ENCODE peak calls at places on chromosome 18, in nine cellular contexts. One of them, this sample, is unnamed.

GRCh38 chr18:35948080-35948479 is 24.4 kb upstream of the RMP24 start:
- DNase-seq in mammary epithelial cell: no peak
- DNase-seq in SK-N-SH: no peak
- DNase-seq in adrenal gland: no peak
- DNase-seq in HL-60: no peak
- DNase-seq in body of pancreas: no peak
- DNase-seq in upper lobe of right lung: no peak
- DNase-seq in PC-3: no peak
- DNase-seq in A549: no peak
- DNase-seq in this sample: no peak

GRCh38 chr18:72849671-72850070 is 18.1 kb downstream of the NETO1 start:
- DNase-seq in HL-60: no peak
- DNase-seq in adrenal gland: no peak
- DNase-seq in A549: no peak
- DNase-seq in PC-3: peak
- DNase-seq in SK-N-SH: no peak
- DNase-seq in upper lobe of right lung: no peak
- DNase-seq in body of pancreas: no peak
- DNase-seq in mammary epithelial cell: peak
- DNase-seq in this sample: no peak

GRCh38 chr18:24995056-24995455 is 356.9 kb downstream of the ZNF521 start:
- DNase-seq in mammary epithelial cell: peak
- DNase-seq in HL-60: no peak
- DNase-seq in PC-3: peak
- DNase-seq in A549: no peak
- DNase-seq in upper lobe of right lung: no peak
- DNase-seq in adrenal gland: no peak
- DNase-seq in body of pancreas: no peak
- DNase-seq in SK-N-SH: no peak
- DNase-seq in this sample: no peak

GRCh38 chr18:67483237-67483636 is 33.3 kb downstream of the DSEL start:
- DNase-seq in PC-3: no peak
- DNase-seq in body of pancreas: no peak
- DNase-seq in upper lobe of right lung: no peak
- DNase-seq in SK-N-SH: peak
- DNase-seq in mammary epithelial cell: no peak
- DNase-seq in A549: no peak
- DNase-seq in adrenal gland: no peak
- DNase-seq in HL-60: no peak
- DNase-seq in this sample: peak

GRCh38 chr18:10046178-10046807 is 132.5 kb downstream of the VAPA start:
- DNase-seq in mammary epithelial cell: no peak
- DNase-seq in A549: no peak
- DNase-seq in adrenal gland: peak
- DNase-seq in HL-60: no peak
- DNase-seq in upper lobe of right lung: no peak
- DNase-seq in SK-N-SH: no peak
- DNase-seq in PC-3: no peak
- DNase-seq in body of pancreas: no peak
- DNase-seq in this sample: no peak

GRCh38 chr18:24054130-24054529 is 39.6 kb downstream of the TTC39C start:
- DNase-seq in A549: no peak
- DNase-seq in body of pancreas: no peak
- DNase-seq in PC-3: no peak
- DNase-seq in upper lobe of right lung: no peak
- DNase-seq in adrenal gland: no peak
- DNase-seq in SK-N-SH: no peak
- DNase-seq in HL-60: no peak
- DNase-seq in mammary epithelial cell: peak
- DNase-seq in this sample: peak

GRCh38 chr18:32422978-32423740 is 47.5 kb downstream of the GAREM1 start:
- DNase-seq in A549: no peak
- DNase-seq in mammary epithelial cell: no peak
- DNase-seq in body of pancreas: no peak
- DNase-seq in adrenal gland: no peak
- DNase-seq in HL-60: no peak
- DNase-seq in upper lobe of right lung: no peak
- DNase-seq in SK-N-SH: no peak
- DNase-seq in PC-3: no peak
- DNase-seq in this sample: no peak

GRCh38 chr18:40852406-40852805 is 1102.6 kb upstream of the PIK3C3 start:
- DNase-seq in mammary epithelial cell: peak
- DNase-seq in body of pancreas: no peak
- DNase-seq in HL-60: no peak
- DNase-seq in PC-3: peak
- DNase-seq in SK-N-SH: no peak
- DNase-seq in A549: no peak
- DNase-seq in upper lobe of right lung: no peak
- DNase-seq in adrenal gland: no peak
- DNase-seq in this sample: no peak

GRCh38 chr18:77119101-77119850 is 13.3 kb downstream of the MBP start:
- DNase-seq in A549: no peak
- DNase-seq in mammary epithelial cell: no peak
- DNase-seq in adrenal gland: peak
- DNase-seq in SK-N-SH: no peak
- DNase-seq in PC-3: no peak
- DNase-seq in HL-60: no peak
- DNase-seq in upper lobe of right lung: no peak
- DNase-seq in body of pancreas: no peak
- DNase-seq in this sample: no peak

GRCh38 chr18:80033181-80034067 is 810 bp upstream of the RBFA start:
- DNase-seq in adrenal gland: no peak
- DNase-seq in PC-3: peak
- DNase-seq in A549: peak
- DNase-seq in SK-N-SH: no peak
- DNase-seq in HL-60: peak
- DNase-seq in body of pancreas: no peak
- DNase-seq in upper lobe of right lung: peak
- DNase-seq in mammary epithelial cell: no peak
- DNase-seq in this sample: no peak

GRCh38 chr18:54775686-54776085 is 52.6 kb upstream of the RAB27B start:
- DNase-seq in HL-60: no peak
- DNase-seq in PC-3: peak
- DNase-seq in A549: peak
- DNase-seq in SK-N-SH: peak
- DNase-seq in adrenal gland: no peak
- DNase-seq in body of pancreas: peak
- DNase-seq in upper lobe of right lung: no peak
- DNase-seq in mammary epithelial cell: peak
- DNase-seq in this sample: no peak

GRCh38 chr18:69622961-69623360 is 222.3 kb downstream of the DOK6 start:
- DNase-seq in adrenal gland: no peak
- DNase-seq in upper lobe of right lung: no peak
- DNase-seq in HL-60: no peak
- DNase-seq in SK-N-SH: no peak
- DNase-seq in A549: no peak
- DNase-seq in PC-3: no peak
- DNase-seq in mammary epithelial cell: no peak
- DNase-seq in body of pancreas: no peak
- DNase-seq in this sample: no peak

GRCh38 chr18:44741070-44741469 is 60.4 kb downstream of the SETBP1 start:
- DNase-seq in body of pancreas: no peak
- DNase-seq in HL-60: no peak
- DNase-seq in mammary epithelial cell: no peak
- DNase-seq in upper lobe of right lung: no peak
- DNase-seq in PC-3: no peak
- DNase-seq in SK-N-SH: no peak
- DNase-seq in adrenal gland: no peak
- DNase-seq in A549: no peak
- DNase-seq in this sample: no peak

GRCh38 chr18:70553961-70554325 is 265.1 kb downstream of the SOCS6 start:
- DNase-seq in SK-N-SH: peak
- DNase-seq in adrenal gland: no peak
- DNase-seq in mammary epithelial cell: no peak
- DNase-seq in PC-3: no peak
- DNase-seq in body of pancreas: no peak
- DNase-seq in upper lobe of right lung: no peak
- DNase-seq in A549: no peak
- DNase-seq in HL-60: no peak
- DNase-seq in this sample: no peak

GRCh38 chr18:77127769-77128671 is 4.6 kb downstream of the MBP start:
- DNase-seq in SK-N-SH: no peak
- DNase-seq in PC-3: peak
- DNase-seq in A549: no peak
- DNase-seq in mammary epithelial cell: peak
- DNase-seq in adrenal gland: no peak
- DNase-seq in upper lobe of right lung: no peak
- DNase-seq in body of pancreas: peak
- DNase-seq in HL-60: peak
- DNase-seq in this sample: no peak

GRCh38 chr18:34802938-34803337 is 92.8 kb downstream of the DTNA start:
- DNase-seq in adrenal gland: no peak
- DNase-seq in PC-3: no peak
- DNase-seq in SK-N-SH: no peak
- DNase-seq in HL-60: no peak
- DNase-seq in upper lobe of right lung: no peak
- DNase-seq in mammary epithelial cell: no peak
- DNase-seq in body of pancreas: no peak
- DNase-seq in A549: no peak
- DNase-seq in this sample: no peak

GRCh38 chr18:24426398-24427294 is at the start of gene IMPACT:
- DNase-seq in SK-N-SH: peak
- DNase-seq in body of pancreas: peak
- DNase-seq in PC-3: peak
- DNase-seq in A549: peak
- DNase-seq in mammary epithelial cell: peak
- DNase-seq in HL-60: peak
- DNase-seq in upper lobe of right lung: peak
- DNase-seq in adrenal gland: peak
- DNase-seq in this sample: peak

GRCh38 chr18:70243131-70243530 is 37.6 kb upstream of the RTTN start:
- DNase-seq in body of pancreas: no peak
- DNase-seq in HL-60: no peak
- DNase-seq in SK-N-SH: no peak
- DNase-seq in adrenal gland: no peak
- DNase-seq in upper lobe of right lung: no peak
- DNase-seq in mammary epithelial cell: no peak
- DNase-seq in A549: peak
- DNase-seq in PC-3: peak
- DNase-seq in this sample: no peak

GRCh38 chr18:3985664-3986063 is 469.4 kb downstream of the DLGAP1 start:
- DNase-seq in A549: no peak
- DNase-seq in body of pancreas: no peak
- DNase-seq in adrenal gland: no peak
- DNase-seq in mammary epithelial cell: peak
- DNase-seq in upper lobe of right lung: no peak
- DNase-seq in SK-N-SH: no peak
- DNase-seq in HL-60: no peak
- DNase-seq in PC-3: peak
- DNase-seq in this sample: no peak

GRCh38 chr18:53408271-53408670 is 816.2 kb downstream of the MBD2 start:
- DNase-seq in body of pancreas: no peak
- DNase-seq in upper lobe of right lung: no peak
- DNase-seq in SK-N-SH: no peak
- DNase-seq in mammary epithelial cell: no peak
- DNase-seq in adrenal gland: no peak
- DNase-seq in PC-3: no peak
- DNase-seq in A549: no peak
- DNase-seq in HL-60: peak
- DNase-seq in this sample: no peak

GRCh38 chr18:29191263-29191662 is 1014.3 kb upstream of the CDH2 start:
- DNase-seq in adrenal gland: no peak
- DNase-seq in A549: peak
- DNase-seq in PC-3: peak
- DNase-seq in body of pancreas: no peak
- DNase-seq in mammary epithelial cell: peak
- DNase-seq in SK-N-SH: no peak
- DNase-seq in upper lobe of right lung: no peak
- DNase-seq in HL-60: no peak
- DNase-seq in this sample: peak

GRCh38 chr18:41938445-41938844 is 16.6 kb upstream of the PIK3C3 start:
- DNase-seq in adrenal gland: no peak
- DNase-seq in HL-60: no peak
- DNase-seq in upper lobe of right lung: no peak
- DNase-seq in PC-3: peak
- DNase-seq in body of pancreas: no peak
- DNase-seq in mammary epithelial cell: peak
- DNase-seq in A549: no peak
- DNase-seq in SK-N-SH: no peak
- DNase-seq in this sample: no peak
- H3K27ac ChIP-seq in adrenal gland: no peak
- H3K27ac ChIP-seq in HL-60: no peak
- H3K27ac ChIP-seq in upper lobe of right lung: no peak
- H3K27ac ChIP-seq in PC-3: no peak
- H3K27ac ChIP-seq in body of pancreas: no peak
- H3K27ac ChIP-seq in mammary epithelial cell: no peak
- H3K27ac ChIP-seq in A549: no peak
- H3K27ac ChIP-seq in SK-N-SH: no peak
- H3K27ac ChIP-seq in this sample: no peak

GRCh38 chr18:1017227-1017626 is 112.6 kb downstream of the ADCYAP1 start:
- DNase-seq in body of pancreas: no peak
- DNase-seq in SK-N-SH: no peak
- DNase-seq in A549: no peak
- DNase-seq in upper lobe of right lung: no peak
- DNase-seq in HL-60: no peak
- DNase-seq in PC-3: no peak
- DNase-seq in adrenal gland: no peak
- DNase-seq in mammary epithelial cell: no peak
- DNase-seq in this sample: peak
- H3K27ac ChIP-seq in body of pancreas: no peak
- H3K27ac ChIP-seq in SK-N-SH: no peak
- H3K27ac ChIP-seq in A549: no peak
- H3K27ac ChIP-seq in upper lobe of right lung: no peak
- H3K27ac ChIP-seq in HL-60: no peak
- H3K27ac ChIP-seq in PC-3: no peak
- H3K27ac ChIP-seq in adrenal gland: no peak
- H3K27ac ChIP-seq in mammary epithelial cell: no peak
- H3K27ac ChIP-seq in this sample: peak

DNA sequence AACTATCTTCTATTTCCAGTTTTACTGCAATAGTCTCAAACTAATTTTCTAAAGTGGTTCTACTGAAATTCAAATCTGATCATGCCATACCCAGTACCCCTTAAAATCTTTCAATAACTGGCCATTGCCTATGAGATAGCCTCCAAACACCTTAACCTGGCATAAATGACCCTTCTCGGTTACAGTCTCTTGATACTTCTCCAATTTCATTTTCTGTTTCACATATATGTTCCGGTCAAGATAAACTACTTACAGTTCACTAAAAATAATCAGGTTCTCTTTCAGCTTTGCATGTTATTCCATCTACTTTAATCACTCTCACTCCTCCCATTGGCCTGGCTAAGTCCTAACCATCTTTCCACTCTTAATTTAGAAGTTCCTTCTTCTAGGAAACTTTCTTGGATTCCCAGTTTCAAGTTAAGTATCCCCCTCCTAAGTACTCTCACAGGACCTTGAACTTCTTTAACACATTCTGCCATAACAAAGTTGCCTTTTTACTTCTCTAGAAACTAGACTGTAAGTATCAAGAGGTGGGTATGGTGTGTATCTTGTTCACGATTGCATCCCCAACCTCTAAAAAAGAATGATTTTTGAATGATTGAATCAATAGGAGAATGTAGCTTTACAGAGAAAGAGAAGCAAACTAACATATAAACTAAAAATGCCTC is 110.2 kb upstream of the RBBP8 start:
- DNase-seq in A549: no peak
- DNase-seq in PC-3: no peak
- DNase-seq in HL-60: no peak
- DNase-seq in SK-N-SH: no peak
- DNase-seq in adrenal gland: no peak
- DNase-seq in mammary epithelial cell: no peak
- DNase-seq in body of pancreas: no peak
- DNase-seq in upper lobe of right lung: no peak
- DNase-seq in this sample: no peak
- H3K27ac ChIP-seq in A549: no peak
- H3K27ac ChIP-seq in PC-3: no peak
- H3K27ac ChIP-seq in HL-60: no peak
- H3K27ac ChIP-seq in SK-N-SH: no peak
- H3K27ac ChIP-seq in adrenal gland: no peak
- H3K27ac ChIP-seq in mammary epithelial cell: peak
- H3K27ac ChIP-seq in body of pancreas: no peak
- H3K27ac ChIP-seq in upper lobe of right lung: no peak
- H3K27ac ChIP-seq in this sample: no peak

GRCh38 chr18:46068763-46069162 is 3.3 kb downstream of the PSTPIP2 start:
- DNase-seq in PC-3: no peak
- DNase-seq in body of pancreas: no peak
- DNase-seq in A549: no peak
- DNase-seq in mammary epithelial cell: peak
- DNase-seq in HL-60: no peak
- DNase-seq in SK-N-SH: no peak
- DNase-seq in adrenal gland: no peak
- DNase-seq in upper lobe of right lung: no peak
- DNase-seq in this sample: no peak
- H3K27ac ChIP-seq in PC-3: no peak
- H3K27ac ChIP-seq in body of pancreas: no peak
- H3K27ac ChIP-seq in A549: peak
- H3K27ac ChIP-seq in mammary epithelial cell: peak
- H3K27ac ChIP-seq in HL-60: no peak
- H3K27ac ChIP-seq in SK-N-SH: no peak
- H3K27ac ChIP-seq in adrenal gland: no peak
- H3K27ac ChIP-seq in upper lobe of right lung: no peak
- H3K27ac ChIP-seq in this sample: no peak

This sample was measured in SJCRH30.